ENCODE peak calls at places on chromosomes 5 and 9, in six cellular contexts. One of them, this sample, is unnamed.

GRCh38 chr9:75061169-75061568 is 26.8 kb downstream of the NMRK1 start:
- DNase-seq in fibroblast of pulmonary artery: no peak
- DNase-seq in NCI-H2171 treated with DMSO at 0.1 percent for 48 hours: no peak
- DNase-seq in NCI-H460: no peak
- DNase-seq in amygdala: no peak
- DNase-seq in breast epithelium: no peak
- DNase-seq in this sample: no peak

GRCh38 chr5:42825422-42826148 is 13.9 kb upstream of the SELENOP start:
- DNase-seq in fibroblast of pulmonary artery: no peak
- DNase-seq in NCI-H2171 treated with DMSO at 0.1 percent for 48 hours: no peak
- DNase-seq in NCI-H460: no peak
- DNase-seq in amygdala: no peak
- DNase-seq in breast epithelium: no peak
- DNase-seq in this sample: no peak

GRCh38 chr9:131999692-132000551 is 79.7 kb downstream of the MED27 start:
- DNase-seq in fibroblast of pulmonary artery: peak; percentile 83
- DNase-seq in NCI-H2171 treated with DMSO at 0.1 percent for 48 hours: no peak
- DNase-seq in NCI-H460: no peak
- DNase-seq in amygdala: no peak
- DNase-seq in breast epithelium: no peak
- DNase-seq in this sample: peak; percentile 86

GRCh38 chr9:80679920-80680319 is 1009.4 kb downstream of the TLE1 start:
- DNase-seq in fibroblast of pulmonary artery: no peak
- DNase-seq in NCI-H2171 treated with DMSO at 0.1 percent for 48 hours: no peak
- DNase-seq in NCI-H460: no peak
- DNase-seq in amygdala: no peak
- DNase-seq in breast epithelium: no peak
- DNase-seq in this sample: no peak

GRCh38 chr5:14830210-14831005 is 41.2 kb downstream of the ANKH start:
- DNase-seq in fibroblast of pulmonary artery: no peak
- DNase-seq in NCI-H2171 treated with DMSO at 0.1 percent for 48 hours: no peak
- DNase-seq in NCI-H460: no peak
- DNase-seq in amygdala: no peak
- DNase-seq in breast epithelium: no peak
- DNase-seq in this sample: peak; percentile 39

GRCh38 chr5:39661026-39661779 is 236.4 kb upstream of the DAB2 start:
- DNase-seq in fibroblast of pulmonary artery: peak; percentile 60
- DNase-seq in NCI-H2171 treated with DMSO at 0.1 percent for 48 hours: no peak
- DNase-seq in NCI-H460: no peak
- DNase-seq in amygdala: no peak
- DNase-seq in breast epithelium: no peak
- DNase-seq in this sample: peak; percentile 82

GRCh38 chr9:127252405-127253093 is 12.0 kb upstream of the GARNL3 start:
- DNase-seq in fibroblast of pulmonary artery: no peak
- DNase-seq in NCI-H2171 treated with DMSO at 0.1 percent for 48 hours: no peak
- DNase-seq in NCI-H460: no peak
- DNase-seq in amygdala: no peak
- DNase-seq in breast epithelium: no peak
- DNase-seq in this sample: no peak

GRCh38 chr9:4077499-4078102 is 222.3 kb downstream of the GLIS3 start:
- DNase-seq in fibroblast of pulmonary artery: peak; percentile 93
- DNase-seq in NCI-H2171 treated with DMSO at 0.1 percent for 48 hours: no peak
- DNase-seq in NCI-H460: peak; percentile 40
- DNase-seq in amygdala: no peak
- DNase-seq in breast epithelium: peak; percentile 61
- DNase-seq in this sample: peak; percentile 64

GRCh38 chr5:59579101-59579885 is 314.2 kb downstream of the PDE4D start:
- DNase-seq in fibroblast of pulmonary artery: no peak
- DNase-seq in NCI-H2171 treated with DMSO at 0.1 percent for 48 hours: no peak
- DNase-seq in NCI-H460: no peak
- DNase-seq in amygdala: no peak
- DNase-seq in breast epithelium: no peak
- DNase-seq in this sample: no peak

GRCh38 chr9:130897848-130898551 is 1.4 kb upstream of the QRFP start:
- DNase-seq in fibroblast of pulmonary artery: no peak
- DNase-seq in NCI-H2171 treated with DMSO at 0.1 percent for 48 hours: peak; percentile 16
- DNase-seq in NCI-H460: no peak
- DNase-seq in amygdala: no peak
- DNase-seq in breast epithelium: no peak
- DNase-seq in this sample: no peak

GRCh38 chr9:131028221-131028884 is 19.4 kb downstream of the LAMC3 start:
- DNase-seq in fibroblast of pulmonary artery: no peak
- DNase-seq in NCI-H2171 treated with DMSO at 0.1 percent for 48 hours: no peak
- DNase-seq in NCI-H460: no peak
- DNase-seq in amygdala: no peak
- DNase-seq in breast epithelium: no peak
- DNase-seq in this sample: no peak

GRCh38 chr5:65366655-65367054 is 115.1 kb downstream of the ADAMTS6 start:
- DNase-seq in fibroblast of pulmonary artery: no peak
- DNase-seq in NCI-H2171 treated with DMSO at 0.1 percent for 48 hours: no peak
- DNase-seq in NCI-H460: no peak
- DNase-seq in amygdala: no peak
- DNase-seq in breast epithelium: no peak
- DNase-seq in this sample: no peak

GRCh38 chr5:148938535-148938907 is 112.1 kb downstream of the ADRB2 start:
- DNase-seq in fibroblast of pulmonary artery: no peak
- DNase-seq in NCI-H2171 treated with DMSO at 0.1 percent for 48 hours: no peak
- DNase-seq in NCI-H460: no peak
- DNase-seq in amygdala: no peak
- DNase-seq in breast epithelium: no peak
- DNase-seq in this sample: peak; percentile 67

GRCh38 chr5:109038209-109038840 is 290.6 kb downstream of the FER start:
- DNase-seq in fibroblast of pulmonary artery: peak; percentile 62
- DNase-seq in NCI-H2171 treated with DMSO at 0.1 percent for 48 hours: no peak
- DNase-seq in NCI-H460: no peak
- DNase-seq in amygdala: no peak
- DNase-seq in breast epithelium: no peak
- DNase-seq in this sample: peak; percentile 54

GRCh38 chr5:138438724-138439536 is at the start of gene REEP2:
- DNase-seq in fibroblast of pulmonary artery: peak; percentile 43
- DNase-seq in NCI-H2171 treated with DMSO at 0.1 percent for 48 hours: peak; percentile 46
- DNase-seq in NCI-H460: peak; percentile 18
- DNase-seq in amygdala: no peak
- DNase-seq in breast epithelium: no peak
- DNase-seq in this sample: peak; percentile 57

GRCh38 chr9:97480749-97481148 is 20.7 kb upstream of the TMOD1 start:
- DNase-seq in fibroblast of pulmonary artery: no peak
- DNase-seq in NCI-H2171 treated with DMSO at 0.1 percent for 48 hours: no peak
- DNase-seq in NCI-H460: no peak
- DNase-seq in amygdala: no peak
- DNase-seq in breast epithelium: no peak
- DNase-seq in this sample: no peak

GRCh38 chr5:175822225-175822624 is 49.2 kb upstream of the CPLX2 start:
- DNase-seq in fibroblast of pulmonary artery: no peak
- DNase-seq in NCI-H2171 treated with DMSO at 0.1 percent for 48 hours: no peak
- DNase-seq in NCI-H460: no peak
- DNase-seq in amygdala: no peak
- DNase-seq in breast epithelium: no peak
- DNase-seq in this sample: peak; percentile 23

GRCh38 chr5:113295111-113295539 is 139.7 kb downstream of the TSSK1B start:
- DNase-seq in fibroblast of pulmonary artery: no peak
- DNase-seq in NCI-H2171 treated with DMSO at 0.1 percent for 48 hours: no peak
- DNase-seq in NCI-H460: no peak
- DNase-seq in amygdala: no peak
- DNase-seq in breast epithelium: no peak
- DNase-seq in this sample: no peak

GRCh38 chr9:86368871-86369521 is 14.8 kb upstream of the TUT7 start:
- DNase-seq in fibroblast of pulmonary artery: peak; percentile 98
- DNase-seq in NCI-H2171 treated with DMSO at 0.1 percent for 48 hours: no peak
- DNase-seq in NCI-H460: no peak
- DNase-seq in amygdala: no peak
- DNase-seq in breast epithelium: no peak
- DNase-seq in this sample: peak; percentile 81

GRCh38 chr9:106880863-106881262 is 17.9 kb downstream of the ZNF462 start:
- DNase-seq in fibroblast of pulmonary artery: peak; percentile 64
- DNase-seq in NCI-H2171 treated with DMSO at 0.1 percent for 48 hours: no peak
- DNase-seq in NCI-H460: no peak
- DNase-seq in amygdala: no peak
- DNase-seq in breast epithelium: no peak
- DNase-seq in this sample: peak; percentile 49

GRCh38 chr9:79425840-79426239 is 145.9 kb upstream of the TLE4 start:
- DNase-seq in fibroblast of pulmonary artery: no peak
- DNase-seq in NCI-H2171 treated with DMSO at 0.1 percent for 48 hours: no peak
- DNase-seq in NCI-H460: no peak
- DNase-seq in amygdala: no peak
- DNase-seq in breast epithelium: no peak
- DNase-seq in this sample: no peak

GRCh38 chr5:8848997-8849585 is 696.8 kb downstream of the SEMA5A start:
- DNase-seq in fibroblast of pulmonary artery: peak; percentile 81
- DNase-seq in NCI-H2171 treated with DMSO at 0.1 percent for 48 hours: no peak
- DNase-seq in NCI-H460: peak; percentile 29
- DNase-seq in amygdala: no peak
- DNase-seq in breast epithelium: no peak
- DNase-seq in this sample: peak; percentile 85

This sample was measured in kidney tubule cell.